ENCODE peak calls at places on chromosomes 11 and 22, in five cellular contexts. One of them, this sample, is unnamed.

GRCh38 chr22:48798281-48799226 is 1029.1 kb downstream of the BRD1 start:
- DNase-seq in HepG2: no peak
- DNase-seq in SK-N-SH: no peak
- DNase-seq in K562: no peak
- DNase-seq in GM12878: no peak
- DNase-seq in this sample: no peak

GRCh38 chr11:72573380-72573949 is 100.8 kb downstream of the PDE2A start:
- DNase-seq in HepG2: peak
- DNase-seq in SK-N-SH: peak
- DNase-seq in K562: peak
- DNase-seq in GM12878: no peak
- DNase-seq in this sample: peak

GRCh38 chr11:35354644-35355043 is 64.7 kb downstream of the SLC1A2 start:
- DNase-seq in HepG2: no peak
- DNase-seq in SK-N-SH: no peak
- DNase-seq in K562: no peak
- DNase-seq in GM12878: no peak
- DNase-seq in this sample: no peak

GRCh38 chr22:37178350-37179125 is 9.5 kb downstream of the C1QTNF6 start:
- DNase-seq in HepG2: peak
- DNase-seq in SK-N-SH: no peak
- DNase-seq in K562: no peak
- DNase-seq in GM12878: no peak
- DNase-seq in this sample: peak

GRCh38 chr11:1860108-1860507 is 7.2 kb downstream of the LSP1 start:
- DNase-seq in HepG2: no peak
- DNase-seq in SK-N-SH: no peak
- DNase-seq in K562: no peak
- DNase-seq in GM12878: no peak
- DNase-seq in this sample: no peak

GRCh38 chr22:24697671-24698082 is 76.8 kb downstream of the PIWIL3 start:
- DNase-seq in HepG2: no peak
- DNase-seq in SK-N-SH: no peak
- DNase-seq in K562: no peak
- DNase-seq in GM12878: no peak
- DNase-seq in this sample: peak

GRCh38 chr11:124643605-124644425 is 21.2 kb downstream of the TBRG1 start:
- DNase-seq in HepG2: no peak
- DNase-seq in SK-N-SH: no peak
- DNase-seq in K562: peak
- DNase-seq in GM12878: no peak
- DNase-seq in this sample: no peak

GRCh38 chr22:32623943-32624342 is 149.3 kb downstream of the FBXO7 start:
- DNase-seq in HepG2: peak
- DNase-seq in SK-N-SH: no peak
- DNase-seq in K562: no peak
- DNase-seq in GM12878: no peak
- DNase-seq in this sample: no peak

GRCh38 chr22:47237890-47238480 is 475.5 kb downstream of the TBC1D22A start:
- DNase-seq in HepG2: no peak
- DNase-seq in SK-N-SH: no peak
- DNase-seq in K562: no peak
- DNase-seq in GM12878: no peak
- DNase-seq in this sample: no peak

GRCh38 chr22:28902490-28902889 is 19.1 kb downstream of the ZNRF3 start:
- DNase-seq in HepG2: no peak
- DNase-seq in SK-N-SH: no peak
- DNase-seq in K562: no peak
- DNase-seq in GM12878: no peak
- DNase-seq in this sample: no peak

GRCh38 chr11:134537296-134537695 is 125.3 kb upstream of the B3GAT1 start:
- DNase-seq in HepG2: no peak
- DNase-seq in SK-N-SH: no peak
- DNase-seq in K562: no peak
- DNase-seq in GM12878: no peak
- DNase-seq in this sample: no peak

GRCh38 chr22:36294801-36295200 is 41.9 kb downstream of the APOL1 start:
- DNase-seq in HepG2: no peak
- DNase-seq in SK-N-SH: no peak
- DNase-seq in K562: no peak
- DNase-seq in GM12878: no peak
- DNase-seq in this sample: no peak

GRCh38 chr11:114262681-114263509 is 33.3 kb upstream of the NNMT start:
- DNase-seq in HepG2: peak
- DNase-seq in SK-N-SH: peak
- DNase-seq in K562: peak
- DNase-seq in GM12878: no peak
- DNase-seq in this sample: no peak

GRCh38 chr22:21972293-21972779 is 10.3 kb downstream of the TOP3B start:
- DNase-seq in HepG2: peak
- DNase-seq in SK-N-SH: peak
- DNase-seq in K562: peak
- DNase-seq in GM12878: no peak
- DNase-seq in this sample: peak

GRCh38 chr11:47020793-47021624 is 84.4 kb downstream of the CSTPP1 start:
- DNase-seq in HepG2: no peak
- DNase-seq in SK-N-SH: no peak
- DNase-seq in K562: no peak
- DNase-seq in GM12878: peak
- DNase-seq in this sample: no peak

GRCh38 chr11:117915672-117916235 is 13.4 kb downstream of the TMPRSS13 start:
- DNase-seq in HepG2: no peak
- DNase-seq in SK-N-SH: no peak
- DNase-seq in K562: no peak
- DNase-seq in GM12878: no peak
- DNase-seq in this sample: no peak

GRCh38 chr22:41781508-41781906 is 19.0 kb upstream of the CCDC134 start:
- DNase-seq in HepG2: no peak
- DNase-seq in SK-N-SH: no peak
- DNase-seq in K562: no peak
- DNase-seq in GM12878: no peak
- DNase-seq in this sample: no peak

GRCh38 chr11:444397-445144 is 2.8 kb upstream of the ANO9 start:
- DNase-seq in HepG2: no peak
- DNase-seq in SK-N-SH: no peak
- DNase-seq in K562: peak
- DNase-seq in GM12878: no peak
- DNase-seq in this sample: no peak

GRCh38 chr11:74453373-74453975 is 13.9 kb downstream of the KCNE3 start:
- DNase-seq in HepG2: peak
- DNase-seq in SK-N-SH: peak
- DNase-seq in K562: peak
- DNase-seq in GM12878: peak
- DNase-seq in this sample: peak
- TF ChIP-seq GABPA in HepG2: no peak
- TF ChIP-seq GABPA in SK-N-SH: no peak
- TF ChIP-seq GABPA in K562: no peak
- TF ChIP-seq GABPA in GM12878: no peak
- TF ChIP-seq GABPA in this sample: no peak

GRCh38 chr11:66329165-66329673 is 7.0 kb downstream of the RIN1 start:
- DNase-seq in HepG2: no peak
- DNase-seq in SK-N-SH: no peak
- DNase-seq in K562: no peak
- DNase-seq in GM12878: no peak
- DNase-seq in this sample: no peak

GRCh38 chr11:66328307-66329144 is 7.7 kb downstream of the RIN1 start:
- DNase-seq in HepG2: peak
- DNase-seq in SK-N-SH: peak
- DNase-seq in K562: peak
- DNase-seq in GM12878: no peak
- DNase-seq in this sample: peak

GRCh38 chr11:66326261-66327111 is 9.6 kb upstream of the CD248 start:
- DNase-seq in HepG2: no peak
- DNase-seq in SK-N-SH: peak
- DNase-seq in K562: no peak
- DNase-seq in GM12878: no peak
- DNase-seq in this sample: no peak

GRCh38 chr11:66327171-66328035 is 8.8 kb downstream of the RIN1 start:
- DNase-seq in HepG2: no peak
- DNase-seq in SK-N-SH: peak
- DNase-seq in K562: no peak
- DNase-seq in GM12878: no peak
- DNase-seq in this sample: no peak

GRCh38 chr11:66328036-66328306 is 8.3 kb downstream of the RIN1 start:
- DNase-seq in HepG2: no peak
- DNase-seq in SK-N-SH: no peak
- DNase-seq in K562: no peak
- DNase-seq in GM12878: no peak
- DNase-seq in this sample: no peak
- TF ChIP-seq REST in HepG2: no peak
- TF ChIP-seq REST in SK-N-SH: no peak
- TF ChIP-seq REST in K562: no peak
- TF ChIP-seq REST in GM12878: no peak
- TF ChIP-seq REST in this sample: no peak

DNA sequence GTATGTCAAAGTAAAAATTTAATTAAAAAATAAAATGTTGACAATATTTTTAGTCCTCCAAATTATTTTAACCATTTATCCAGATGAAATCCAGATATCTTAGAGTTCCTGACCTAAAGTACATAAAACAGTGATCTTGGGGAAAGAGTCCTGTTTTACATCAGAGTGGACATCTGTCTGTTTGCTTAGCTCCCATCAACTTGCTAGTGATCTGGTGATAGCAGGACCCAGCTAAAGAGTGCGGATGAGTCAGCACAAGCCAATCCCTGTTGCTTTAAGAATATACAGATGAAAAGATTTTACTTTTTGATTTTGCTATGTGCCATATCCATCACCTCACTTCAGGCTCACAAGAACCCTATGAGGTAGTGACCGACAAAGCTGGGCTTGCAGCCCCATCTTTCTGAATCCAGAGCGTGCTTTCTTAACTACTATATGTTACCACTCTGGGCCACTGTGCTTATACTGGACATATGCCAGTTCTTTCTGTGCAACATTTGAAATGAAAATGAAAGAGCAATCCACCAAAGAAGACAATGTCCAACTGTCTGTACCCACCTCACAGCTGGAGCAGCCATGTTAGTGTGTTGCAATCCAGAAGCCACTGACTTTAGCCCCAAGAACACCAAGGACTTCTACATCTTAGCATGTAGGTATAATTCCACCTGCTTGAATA is 167.6 kb upstream of the SESN3 start:
- DNase-seq in HepG2: no peak
- DNase-seq in SK-N-SH: peak
- DNase-seq in K562: no peak
- DNase-seq in GM12878: no peak
- DNase-seq in this sample: no peak
- TF ChIP-seq GABPA in HepG2: no peak
- TF ChIP-seq GABPA in SK-N-SH: no peak
- TF ChIP-seq GABPA in K562: no peak
- TF ChIP-seq GABPA in GM12878: no peak
- TF ChIP-seq GABPA in this sample: no peak

GRCh38 chr11:71076525-71077304 is 175.7 kb downstream of the SHANK2 start:
- DNase-seq in HepG2: no peak
- DNase-seq in SK-N-SH: no peak
- DNase-seq in K562: no peak
- DNase-seq in GM12878: no peak
- DNase-seq in this sample: no peak
- TF ChIP-seq REST in HepG2: no peak
- TF ChIP-seq REST in SK-N-SH: no peak
- TF ChIP-seq REST in K562: no peak
- TF ChIP-seq REST in GM12878: no peak
- TF ChIP-seq REST in this sample: no peak